ENCODE peak calls at places on chromosomes 3 and 15, in seven cellular contexts. K, J, U, O, A, G and N are unnamed samples. For H3K4me1 and H3K9me3, the result is how much of the 10 kb centered on the place peaks cover.

GRCh38 chr15:40773496-40773895 is 3.7 kb downstream of the C15orf62 start:
- DNase-seq in K (no peak), J (no peak), U (no peak), O (no peak), A (no peak), G (no peak), N (no peak)

GRCh38 chr3:19025441-19025840 is 122.9 kb upstream of the KCNH8 start:
- DNase-seq in K (no peak), J (no peak), U (no peak), O (no peak), A (no peak), G (no peak), N (no peak)

GRCh38 chr3:26106119-26106690 is 316.3 kb downstream of the OXSM start:
- DNase-seq in K (no peak), J (no peak), U (no peak), O (no peak), A (peak), G (no peak), N (no peak)

GRCh38 chr3:78139166-78139565 is 1099.3 kb downstream of the ROBO2 start:
- DNase-seq in K (no peak), J (no peak), U (no peak), O (no peak), A (no peak), G (no peak), N (no peak)

GRCh38 chr3:64563776-64564175 is 124.0 kb downstream of the ADAMTS9 start:
- DNase-seq in K (no peak), J (no peak), U (no peak), O (no peak), A (no peak), G (no peak), N (no peak)

GRCh38 chr3:166837535-166837934 is 542.6 kb downstream of the ZBBX start:
- DNase-seq in K (no peak), J (peak), U (no peak), O (peak), A (peak), G (no peak), N (peak)

GRCh38 chr3:25033407-25034029 is 394.5 kb upstream of the RARB start:
- DNase-seq in K (no peak), J (peak), U (peak), O (peak), A (peak), G (peak), N (peak)

GRCh38 chr15:37098468-37099320 is 1.7 kb downstream of the MEIS2 start:
- DNase-seq in K (no peak), J (no peak), U (no peak), O (no peak), A (peak), G (peak), N (peak)

GRCh38 chr3:106345353-106346027 is 476.7 kb upstream of the CBLB start:
- DNase-seq in K (no peak), J (no peak), U (no peak), O (no peak), A (peak), G (no peak), N (no peak)

GRCh38 chr3:156551746-156552145 is 3.2 kb downstream of the SSR3 start:
- DNase-seq in K (no peak), J (no peak), U (no peak), O (no peak), A (no peak), G (no peak), N (no peak)

GRCh38 chr15:86526938-86527735 is 447.5 kb downstream of the AGBL1 start:
- DNase-seq in K (no peak), J (no peak), U (no peak), O (no peak), A (no peak), G (no peak), N (no peak)

GRCh38 chr3:182795383-182795782 is 2.1 kb downstream of the ATP11B start:
- DNase-seq in K (peak), J (no peak), U (peak), O (no peak), A (peak), G (no peak), N (no peak)

GRCh38 chr3:16686679-16687078 is 81.5 kb upstream of the DAZL start:
- DNase-seq in K (no peak), J (no peak), U (no peak), O (no peak), A (no peak), G (no peak), N (peak)

GRCh38 chr15:35705030-35705884 is 159.3 kb upstream of the DPH6 start:
- DNase-seq in K (no peak), J (no peak), U (no peak), O (no peak), A (no peak), G (no peak), N (no peak)

GRCh38 chr15:99371180-99372103 is 120.2 kb downstream of the LRRC28 start:
- DNase-seq in K (no peak), J (no peak), U (no peak), O (no peak), A (no peak), G (no peak), N (no peak)

GRCh38 chr3:142660379-142660778 is 63.5 kb upstream of the TRPC1 start:
- DNase-seq in K (no peak), J (no peak), U (no peak), O (no peak), A (no peak), G (no peak), N (no peak)

GRCh38 chr3:142664819-142665218 is 59.0 kb upstream of the TRPC1 start:
- DNase-seq in K (no peak), J (no peak), U (no peak), O (peak), A (no peak), G (no peak), N (no peak)

GRCh38 chr3:142664311-142664710 is 59.5 kb upstream of the TRPC1 start:
- DNase-seq in K (no peak), J (no peak), U (no peak), O (peak), A (no peak), G (no peak), N (no peak)

GRCh38 chr3:142660904-142661303 is 62.9 kb upstream of the TRPC1 start:
- DNase-seq in K (no peak), J (no peak), U (no peak), O (no peak), A (no peak), G (no peak), N (no peak)

GRCh38 chr3:142663865-142664264 is 60.0 kb upstream of the TRPC1 start:
- DNase-seq in K (no peak), J (no peak), U (no peak), O (peak), A (no peak), G (no peak), N (no peak)
- H3K4me3 ChIP-seq in K (no peak), J (no peak), U (no peak), O (peak), A (no peak), G (no peak), N (no peak)

GRCh38 chr15:66747866-66748265 is 45.8 kb downstream of the SMAD6 start:
- DNase-seq in K (no peak), J (no peak), U (no peak), O (no peak), A (no peak), G (no peak), N (peak)

GRCh38 chr15:66748320-66748779 is 46.3 kb downstream of the SMAD6 start:
- DNase-seq in K (no peak), J (no peak), U (no peak), O (no peak), A (no peak), G (no peak), N (peak)

GRCh38 chr15:66745530-66746230 is 43.6 kb downstream of the SMAD6 start:
- DNase-seq in K (no peak), J (no peak), U (no peak), O (no peak), A (no peak), G (no peak), N (no peak)

GRCh38 chr15:66746231-66746605 is 44.2 kb downstream of the SMAD6 start:
- DNase-seq in K (no peak), J (no peak), U (no peak), O (no peak), A (no peak), G (no peak), N (peak)

GRCh38 chr15:66747223-66747622 is 45.2 kb downstream of the SMAD6 start:
- DNase-seq in K (no peak), J (no peak), U (no peak), O (no peak), A (no peak), G (no peak), N (no peak)
- H3K4me1 ChIP-seq in K (under half), J (under half), U (under half), O (half or more), A (half or more), G (half or more), N (half or more)

GRCh38 chr3:59880717-59881116 is 830.9 kb upstream of the CFAP20DC start:
- DNase-seq in K (no peak), J (no peak), U (no peak), O (no peak), A (no peak), G (no peak), N (peak)
- H3K9me3 ChIP-seq in K (under half), J (under half), U (under half), O (under half), A (under half), G (under half), N (under half)

DNA sequence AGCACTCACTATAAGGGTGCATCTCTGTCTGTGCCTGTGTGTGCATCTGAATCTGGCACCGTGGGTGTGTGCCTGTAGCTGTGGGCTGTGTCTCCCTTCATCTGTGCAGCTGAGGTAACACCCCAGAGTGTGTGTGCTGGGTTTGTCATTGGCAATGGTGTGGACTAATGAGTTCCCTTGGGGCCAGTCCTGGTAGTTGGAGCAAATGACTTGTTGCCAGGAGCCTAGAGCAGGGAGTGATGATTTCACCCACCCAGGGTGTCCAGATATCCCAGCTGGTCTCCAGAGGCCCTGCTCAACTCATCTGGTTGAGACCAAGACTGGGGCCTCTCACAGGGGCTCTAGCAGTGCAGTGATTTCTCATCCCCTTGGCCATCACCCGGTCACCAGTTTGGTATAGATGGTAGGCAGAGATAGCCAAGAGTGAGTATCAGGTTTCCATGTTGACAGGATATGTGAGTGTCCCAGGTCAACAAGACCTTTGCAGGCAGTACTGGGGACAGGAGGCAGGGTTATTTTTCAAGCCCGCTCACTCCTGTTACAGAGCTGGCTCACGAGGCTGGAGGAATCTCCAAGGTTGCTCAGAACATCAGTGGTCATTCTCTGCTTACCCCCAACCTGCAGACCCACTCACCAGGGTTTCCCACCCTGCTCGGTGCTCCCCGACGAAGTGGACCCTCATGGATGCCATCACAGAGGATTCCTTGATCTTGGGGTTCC is 4.1 kb upstream of the HDAC11 start:
- DNase-seq in K (no peak), J (no peak), U (no peak), O (peak), A (no peak), G (no peak), N (no peak)
- H3K4me3 ChIP-seq in K (no peak), J (no peak), U (no peak), O (peak), A (no peak), G (no peak), N (no peak)

GRCh38 chr3:53160335-53160659 is 712 bp upstream of the PRKCD start:
- DNase-seq in K (no peak), J (no peak), U (no peak), O (no peak), A (no peak), G (no peak), N (no peak)

GRCh38 chr3:53160660-53161344 is at the start of gene PRKCD:
- DNase-seq in K (peak), J (peak), U (peak), O (peak), A (peak), G (peak), N (peak)

GRCh38 chr3:53157974-53158580 is 2.9 kb upstream of the PRKCD start:
- DNase-seq in K (no peak), J (no peak), U (no peak), O (no peak), A (no peak), G (peak), N (no peak)

GRCh38 chr3:53159415-53160135 is 1.4 kb upstream of the PRKCD start:
- DNase-seq in K (no peak), J (no peak), U (peak), O (peak), A (peak), G (peak), N (no peak)

DNA sequence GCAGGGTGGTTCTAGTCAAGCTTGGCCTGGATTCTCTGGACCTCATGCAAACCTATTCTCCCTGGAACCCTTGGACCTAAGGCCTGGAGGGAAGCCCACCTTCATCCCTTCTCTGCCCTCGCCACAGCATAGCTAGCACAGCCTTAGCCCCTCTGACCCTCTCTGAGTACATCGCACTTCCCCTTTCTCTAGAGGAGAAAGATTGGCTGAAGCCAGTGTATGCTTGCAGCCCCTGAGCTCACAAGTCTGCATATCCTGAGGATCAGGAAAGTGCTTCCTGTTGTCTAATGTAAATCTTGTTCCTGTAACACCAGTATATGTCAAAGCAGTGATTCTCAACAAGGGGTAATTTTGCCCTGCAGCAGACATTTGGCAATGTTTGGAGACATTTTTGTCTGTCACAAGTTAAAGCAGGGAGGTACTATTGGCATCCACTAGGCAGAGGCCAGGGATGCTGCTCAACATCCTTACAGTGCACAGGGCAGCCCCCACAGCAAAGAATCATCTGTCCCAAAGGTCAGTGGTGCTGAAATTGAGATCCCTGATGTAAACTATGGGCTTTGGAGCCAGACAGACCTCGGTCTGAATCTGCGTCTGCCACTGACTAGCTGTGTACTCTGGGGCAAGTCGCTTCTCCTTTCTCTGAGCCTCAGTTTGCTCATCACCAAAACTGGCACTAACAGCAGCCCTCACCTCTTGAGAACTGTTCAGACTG is 2.2 kb upstream of the PRKCD start:
- DNase-seq in K (no peak), J (no peak), U (no peak), O (no peak), A (no peak), G (no peak), N (no peak)
- H3K4me1 ChIP-seq in K (under half), J (under half), U (under half), O (half or more), A (under half), G (half or more), N (under half)

DNA sequence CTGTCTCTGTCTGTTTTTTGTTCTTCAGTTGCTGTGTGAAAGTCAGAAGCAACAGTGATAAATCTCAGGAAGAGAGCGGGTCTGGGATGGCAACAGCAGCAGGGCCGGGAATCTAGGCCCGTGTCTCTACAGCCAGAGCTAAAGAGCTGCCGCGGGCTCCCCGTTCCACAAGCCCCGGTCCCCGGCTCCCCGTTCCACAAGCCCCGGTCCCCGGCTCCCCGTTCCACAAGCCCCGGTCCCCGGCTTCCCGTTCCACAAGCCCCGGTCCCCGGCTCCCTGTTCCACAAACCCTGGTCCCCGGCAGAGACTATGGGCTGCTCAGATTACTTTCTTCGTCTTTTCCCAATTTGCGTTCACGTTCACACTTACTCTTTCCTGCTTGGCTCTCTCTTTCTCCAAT is 19.5 kb downstream of the RCCD1 start:
- DNase-seq in K (no peak), J (no peak), U (no peak), O (no peak), A (no peak), G (no peak), N (no peak)
- H3K9me3 ChIP-seq in K (under half), J (under half), U (under half), O (under half), A (under half), G (under half), N (under half)

DNA sequence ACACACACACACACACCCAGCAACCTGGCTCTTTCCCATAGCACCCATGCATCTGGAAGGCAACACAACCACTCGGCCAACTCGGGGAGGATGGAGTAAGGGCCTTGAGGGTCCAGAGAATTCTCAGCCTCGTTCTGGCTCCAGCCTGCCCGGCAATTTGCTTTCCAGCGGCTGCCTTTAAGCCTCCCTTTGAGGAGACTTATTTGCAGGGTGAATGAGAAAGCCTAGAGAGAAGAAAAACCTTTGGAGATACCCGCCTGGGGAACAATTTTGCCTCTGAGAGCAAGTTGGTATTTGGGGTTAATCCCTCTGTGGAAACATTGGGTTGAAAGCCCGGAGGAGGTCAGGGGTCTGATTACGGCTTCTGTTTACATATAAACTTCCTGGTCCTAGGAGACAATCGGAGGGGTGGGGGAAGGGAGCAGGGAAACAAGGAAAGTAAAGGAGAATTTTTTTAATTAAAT is 160.8 kb upstream of the HES1 start:
- DNase-seq in K (no peak), J (peak), U (no peak), O (peak), A (no peak), G (no peak), N (peak)
- H3K4me3 ChIP-seq in K (no peak), J (no peak), U (no peak), O (peak), A (no peak), G (no peak), N (no peak)

DNA sequence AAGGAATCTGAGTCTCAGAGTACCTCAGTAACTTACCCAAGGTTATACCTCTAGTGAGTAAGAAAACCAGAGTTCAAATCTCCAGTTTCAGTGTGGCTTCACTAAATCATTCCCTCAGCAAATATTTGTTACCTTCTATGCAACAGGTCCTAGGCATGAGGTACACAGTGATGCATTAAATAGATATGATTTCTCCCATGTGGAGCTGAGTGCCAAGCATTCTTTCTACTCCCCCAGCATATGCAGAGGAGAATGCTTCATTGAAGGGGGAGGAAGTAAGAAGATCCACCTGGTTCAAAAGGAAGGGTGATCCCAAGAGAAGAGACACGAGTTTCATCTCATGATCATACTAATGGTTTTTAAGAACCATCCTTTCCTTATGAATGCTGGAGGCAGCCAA is 6.8 kb upstream of the MTHFS start:
- DNase-seq in K (no peak), J (no peak), U (no peak), O (no peak), A (no peak), G (no peak), N (no peak)
- H3K4me1 ChIP-seq in K (under half), J (under half), U (under half), O (under half), A (under half), G (under half), N (under half)

GRCh38 chr15:98017150-98017964 is 56.9 kb downstream of the ARRDC4 start:
- DNase-seq in K (no peak), J (no peak), U (no peak), O (no peak), A (no peak), G (no peak), N (no peak)

DNA sequence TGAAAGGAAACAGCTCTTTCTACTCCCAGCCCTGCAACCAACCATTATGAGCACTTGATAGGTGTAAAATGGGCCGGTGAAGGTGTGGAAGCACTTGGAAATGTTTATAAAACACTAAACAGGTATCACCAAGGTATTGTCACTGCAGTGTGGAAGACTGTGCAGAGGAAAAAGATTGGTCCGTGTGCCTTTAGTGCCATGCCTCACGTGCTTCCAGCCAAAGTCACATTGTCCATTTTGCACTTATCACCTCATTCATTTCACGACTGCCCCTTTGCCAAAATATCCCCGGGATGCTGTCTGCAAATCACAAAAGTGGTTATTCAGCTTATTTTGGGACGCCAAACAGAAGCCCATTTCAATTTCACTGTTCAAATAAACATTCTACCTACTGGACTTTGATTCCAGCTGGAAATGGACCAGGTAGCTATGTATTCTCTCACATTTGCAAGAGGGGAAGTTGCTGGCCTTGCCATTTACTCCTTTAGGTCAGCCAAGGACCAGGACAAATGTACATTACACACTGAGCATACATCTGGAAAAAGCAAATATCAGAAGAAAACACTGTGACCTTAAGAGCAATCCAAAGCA is 58.4 kb downstream of the ARRDC4 start:
- DNase-seq in K (no peak), J (no peak), U (no peak), O (no peak), A (no peak), G (peak), N (no peak)
- H3K9me3 ChIP-seq in K (under half), J (under half), U (under half), O (under half), A (under half), G (under half), N (under half)